ENCODE peak calls at places on chromosomes 16 and 17, in six cellular contexts. One of them, this sample, is unnamed.

GRCh38 chr16:82671743-82672142 is 45.0 kb downstream of the CDH13 start:
- DNase-seq in activated CD4-positive, CD25-positive, alpha-beta regulatory T cell: no peak
- DNase-seq in stimulated activated CD8-positive, alpha-beta memory T cell treated with anti-CD3 and anti-CD28 coated beads, Interleukin-7, amount 100 ng/mL, for 1 hour: no peak
- DNase-seq in colonic mucosa: no peak
- DNase-seq in SW 1271: no peak
- DNase-seq in non-pigmented ciliary epithelial cell: no peak
- DNase-seq in this sample: no peak

GRCh38 chr17:4199818-4200402 is 56.9 kb downstream of the CYB5D2 start:
- DNase-seq in non-pigmented ciliary epithelial cell: no peak
- DNase-seq in colonic mucosa: no peak
- DNase-seq in stimulated activated CD8-positive, alpha-beta memory T cell treated with anti-CD3 and anti-CD28 coated beads, Interleukin-7, amount 100 ng/mL, for 1 hour: no peak
- DNase-seq in activated CD4-positive, CD25-positive, alpha-beta regulatory T cell: no peak
- DNase-seq in SW 1271: no peak
- DNase-seq in this sample: peak

GRCh38 chr17:34822007-34822737 is 139.1 kb downstream of the CCT6B start:
- DNase-seq in non-pigmented ciliary epithelial cell: no peak
- DNase-seq in stimulated activated CD8-positive, alpha-beta memory T cell treated with anti-CD3 and anti-CD28 coated beads, Interleukin-7, amount 100 ng/mL, for 1 hour: no peak
- DNase-seq in colonic mucosa: no peak
- DNase-seq in SW 1271: no peak
- DNase-seq in activated CD4-positive, CD25-positive, alpha-beta regulatory T cell: no peak
- DNase-seq in this sample: no peak

GRCh38 chr17:48374650-48375230 is 55.3 kb downstream of the SKAP1 start:
- DNase-seq in colonic mucosa: peak
- DNase-seq in stimulated activated CD8-positive, alpha-beta memory T cell treated with anti-CD3 and anti-CD28 coated beads, Interleukin-7, amount 100 ng/mL, for 1 hour: no peak
- DNase-seq in SW 1271: peak
- DNase-seq in non-pigmented ciliary epithelial cell: no peak
- DNase-seq in activated CD4-positive, CD25-positive, alpha-beta regulatory T cell: no peak
- DNase-seq in this sample: peak

GRCh38 chr16:58462997-58463891 is 36.7 kb upstream of the NDRG4 start:
- DNase-seq in activated CD4-positive, CD25-positive, alpha-beta regulatory T cell: no peak
- DNase-seq in SW 1271: no peak
- DNase-seq in non-pigmented ciliary epithelial cell: no peak
- DNase-seq in stimulated activated CD8-positive, alpha-beta memory T cell treated with anti-CD3 and anti-CD28 coated beads, Interleukin-7, amount 100 ng/mL, for 1 hour: no peak
- DNase-seq in colonic mucosa: no peak
- DNase-seq in this sample: no peak

GRCh38 chr16:58128181-58128631 is 975 bp downstream of the CFAP20 start:
- DNase-seq in colonic mucosa: peak
- DNase-seq in stimulated activated CD8-positive, alpha-beta memory T cell treated with anti-CD3 and anti-CD28 coated beads, Interleukin-7, amount 100 ng/mL, for 1 hour: no peak
- DNase-seq in SW 1271: no peak
- DNase-seq in activated CD4-positive, CD25-positive, alpha-beta regulatory T cell: no peak
- DNase-seq in non-pigmented ciliary epithelial cell: no peak
- DNase-seq in this sample: no peak

GRCh38 chr16:28597692-28598261 is 927 bp upstream of the SULT1A2 start:
- DNase-seq in stimulated activated CD8-positive, alpha-beta memory T cell treated with anti-CD3 and anti-CD28 coated beads, Interleukin-7, amount 100 ng/mL, for 1 hour: no peak
- DNase-seq in colonic mucosa: peak
- DNase-seq in non-pigmented ciliary epithelial cell: no peak
- DNase-seq in SW 1271: no peak
- DNase-seq in activated CD4-positive, CD25-positive, alpha-beta regulatory T cell: no peak
- DNase-seq in this sample: peak

GRCh38 chr16:11677451-11677951 is 9.2 kb downstream of the SNN start:
- DNase-seq in SW 1271: no peak
- DNase-seq in non-pigmented ciliary epithelial cell: no peak
- DNase-seq in activated CD4-positive, CD25-positive, alpha-beta regulatory T cell: no peak
- DNase-seq in colonic mucosa: no peak
- DNase-seq in stimulated activated CD8-positive, alpha-beta memory T cell treated with anti-CD3 and anti-CD28 coated beads, Interleukin-7, amount 100 ng/mL, for 1 hour: no peak
- DNase-seq in this sample: no peak

GRCh38 chr17:19708431-19709175 is 7.8 kb downstream of the SLC47A2 start:
- DNase-seq in non-pigmented ciliary epithelial cell: no peak
- DNase-seq in activated CD4-positive, CD25-positive, alpha-beta regulatory T cell: no peak
- DNase-seq in colonic mucosa: no peak
- DNase-seq in SW 1271: no peak
- DNase-seq in stimulated activated CD8-positive, alpha-beta memory T cell treated with anti-CD3 and anti-CD28 coated beads, Interleukin-7, amount 100 ng/mL, for 1 hour: no peak
- DNase-seq in this sample: no peak

GRCh38 chr17:74972107-74972972 is at the start of gene HID1:
- DNase-seq in SW 1271: no peak
- DNase-seq in activated CD4-positive, CD25-positive, alpha-beta regulatory T cell: peak
- DNase-seq in non-pigmented ciliary epithelial cell: no peak
- DNase-seq in colonic mucosa: peak
- DNase-seq in stimulated activated CD8-positive, alpha-beta memory T cell treated with anti-CD3 and anti-CD28 coated beads, Interleukin-7, amount 100 ng/mL, for 1 hour: peak
- DNase-seq in this sample: peak

GRCh38 chr17:73432624-73433190 is 120.9 kb upstream of the CDC42EP4 start:
- DNase-seq in non-pigmented ciliary epithelial cell: no peak
- DNase-seq in stimulated activated CD8-positive, alpha-beta memory T cell treated with anti-CD3 and anti-CD28 coated beads, Interleukin-7, amount 100 ng/mL, for 1 hour: no peak
- DNase-seq in colonic mucosa: no peak
- DNase-seq in activated CD4-positive, CD25-positive, alpha-beta regulatory T cell: no peak
- DNase-seq in SW 1271: no peak
- DNase-seq in this sample: no peak

GRCh38 chr17:78430892-78431691 is 52.6 kb downstream of the PGS1 start:
- DNase-seq in colonic mucosa: no peak
- DNase-seq in stimulated activated CD8-positive, alpha-beta memory T cell treated with anti-CD3 and anti-CD28 coated beads, Interleukin-7, amount 100 ng/mL, for 1 hour: no peak
- DNase-seq in non-pigmented ciliary epithelial cell: no peak
- DNase-seq in activated CD4-positive, CD25-positive, alpha-beta regulatory T cell: no peak
- DNase-seq in SW 1271: no peak
- DNase-seq in this sample: no peak

GRCh38 chr16:1706386-1707192 is 594 bp downstream of the MAPK8IP3 start:
- DNase-seq in SW 1271: no peak
- DNase-seq in activated CD4-positive, CD25-positive, alpha-beta regulatory T cell: peak
- DNase-seq in stimulated activated CD8-positive, alpha-beta memory T cell treated with anti-CD3 and anti-CD28 coated beads, Interleukin-7, amount 100 ng/mL, for 1 hour: no peak
- DNase-seq in non-pigmented ciliary epithelial cell: no peak
- DNase-seq in colonic mucosa: peak
- DNase-seq in this sample: peak

GRCh38 chr17:81417049-81417878 is 22.0 kb downstream of the BAHCC1 start:
- DNase-seq in SW 1271: no peak
- DNase-seq in activated CD4-positive, CD25-positive, alpha-beta regulatory T cell: no peak
- DNase-seq in non-pigmented ciliary epithelial cell: no peak
- DNase-seq in stimulated activated CD8-positive, alpha-beta memory T cell treated with anti-CD3 and anti-CD28 coated beads, Interleukin-7, amount 100 ng/mL, for 1 hour: no peak
- DNase-seq in colonic mucosa: peak
- DNase-seq in this sample: peak

GRCh38 chr17:63440770-63441335 is 5.3 kb downstream of the CYB561 start:
- DNase-seq in non-pigmented ciliary epithelial cell: no peak
- DNase-seq in SW 1271: no peak
- DNase-seq in colonic mucosa: no peak
- DNase-seq in activated CD4-positive, CD25-positive, alpha-beta regulatory T cell: no peak
- DNase-seq in stimulated activated CD8-positive, alpha-beta memory T cell treated with anti-CD3 and anti-CD28 coated beads, Interleukin-7, amount 100 ng/mL, for 1 hour: no peak
- DNase-seq in this sample: no peak

GRCh38 chr16:12573300-12573699 is 230.4 kb downstream of the CPPED1 start:
- DNase-seq in stimulated activated CD8-positive, alpha-beta memory T cell treated with anti-CD3 and anti-CD28 coated beads, Interleukin-7, amount 100 ng/mL, for 1 hour: no peak
- DNase-seq in non-pigmented ciliary epithelial cell: no peak
- DNase-seq in SW 1271: no peak
- DNase-seq in colonic mucosa: peak
- DNase-seq in activated CD4-positive, CD25-positive, alpha-beta regulatory T cell: no peak
- DNase-seq in this sample: no peak

GRCh38 chr17:40281663-40282062 is 6.0 kb upstream of the CDC6 start:
- DNase-seq in colonic mucosa: no peak
- DNase-seq in non-pigmented ciliary epithelial cell: no peak
- DNase-seq in SW 1271: no peak
- DNase-seq in activated CD4-positive, CD25-positive, alpha-beta regulatory T cell: no peak
- DNase-seq in stimulated activated CD8-positive, alpha-beta memory T cell treated with anti-CD3 and anti-CD28 coated beads, Interleukin-7, amount 100 ng/mL, for 1 hour: no peak
- DNase-seq in this sample: no peak

GRCh38 chr17:67203818-67204217 is 41.2 kb downstream of the HELZ start:
- DNase-seq in stimulated activated CD8-positive, alpha-beta memory T cell treated with anti-CD3 and anti-CD28 coated beads, Interleukin-7, amount 100 ng/mL, for 1 hour: no peak
- DNase-seq in activated CD4-positive, CD25-positive, alpha-beta regulatory T cell: no peak
- DNase-seq in SW 1271: no peak
- DNase-seq in colonic mucosa: no peak
- DNase-seq in non-pigmented ciliary epithelial cell: no peak
- DNase-seq in this sample: no peak

GRCh38 chr16:56610017-56610608 is 1.7 kb downstream of the MT2A start:
- DNase-seq in colonic mucosa: peak
- DNase-seq in stimulated activated CD8-positive, alpha-beta memory T cell treated with anti-CD3 and anti-CD28 coated beads, Interleukin-7, amount 100 ng/mL, for 1 hour: no peak
- DNase-seq in non-pigmented ciliary epithelial cell: peak
- DNase-seq in activated CD4-positive, CD25-positive, alpha-beta regulatory T cell: peak
- DNase-seq in SW 1271: no peak
- DNase-seq in this sample: peak

GRCh38 chr17:68351395-68351794 is 60.1 kb downstream of the ARSG start:
- DNase-seq in stimulated activated CD8-positive, alpha-beta memory T cell treated with anti-CD3 and anti-CD28 coated beads, Interleukin-7, amount 100 ng/mL, for 1 hour: no peak
- DNase-seq in SW 1271: no peak
- DNase-seq in non-pigmented ciliary epithelial cell: no peak
- DNase-seq in colonic mucosa: no peak
- DNase-seq in activated CD4-positive, CD25-positive, alpha-beta regulatory T cell: no peak
- DNase-seq in this sample: no peak

GRCh38 chr17:77266891-77267341 is 126.1 kb downstream of the SEC14L1 start:
- DNase-seq in non-pigmented ciliary epithelial cell: no peak
- DNase-seq in activated CD4-positive, CD25-positive, alpha-beta regulatory T cell: no peak
- DNase-seq in colonic mucosa: no peak
- DNase-seq in stimulated activated CD8-positive, alpha-beta memory T cell treated with anti-CD3 and anti-CD28 coated beads, Interleukin-7, amount 100 ng/mL, for 1 hour: no peak
- DNase-seq in SW 1271: no peak
- DNase-seq in this sample: no peak

GRCh38 chr17:76376318-76377133 is 7.9 kb upstream of the SPHK1 start:
- DNase-seq in SW 1271: no peak
- DNase-seq in colonic mucosa: no peak
- DNase-seq in stimulated activated CD8-positive, alpha-beta memory T cell treated with anti-CD3 and anti-CD28 coated beads, Interleukin-7, amount 100 ng/mL, for 1 hour: no peak
- DNase-seq in activated CD4-positive, CD25-positive, alpha-beta regulatory T cell: no peak
- DNase-seq in non-pigmented ciliary epithelial cell: no peak
- DNase-seq in this sample: no peak

GRCh38 chr17:10094806-10095205 is 103.6 kb downstream of the GAS7 start:
- DNase-seq in activated CD4-positive, CD25-positive, alpha-beta regulatory T cell: no peak
- DNase-seq in SW 1271: no peak
- DNase-seq in stimulated activated CD8-positive, alpha-beta memory T cell treated with anti-CD3 and anti-CD28 coated beads, Interleukin-7, amount 100 ng/mL, for 1 hour: no peak
- DNase-seq in non-pigmented ciliary epithelial cell: no peak
- DNase-seq in colonic mucosa: no peak
- DNase-seq in this sample: no peak

GRCh38 chr16:65468121-65468520 is 346.3 kb upstream of the CDH11 start:
- DNase-seq in non-pigmented ciliary epithelial cell: no peak
- DNase-seq in stimulated activated CD8-positive, alpha-beta memory T cell treated with anti-CD3 and anti-CD28 coated beads, Interleukin-7, amount 100 ng/mL, for 1 hour: no peak
- DNase-seq in colonic mucosa: no peak
- DNase-seq in SW 1271: no peak
- DNase-seq in activated CD4-positive, CD25-positive, alpha-beta regulatory T cell: no peak
- DNase-seq in this sample: no peak

GRCh38 chr17:35312790-35313711 is 60.4 kb downstream of the SLFN11 start:
- DNase-seq in stimulated activated CD8-positive, alpha-beta memory T cell treated with anti-CD3 and anti-CD28 coated beads, Interleukin-7, amount 100 ng/mL, for 1 hour: peak
- DNase-seq in activated CD4-positive, CD25-positive, alpha-beta regulatory T cell: peak
- DNase-seq in colonic mucosa: peak
- DNase-seq in SW 1271: no peak
- DNase-seq in non-pigmented ciliary epithelial cell: peak
- DNase-seq in this sample: peak

GRCh38 chr16:24174977-24175376 is 81.2 kb upstream of the CACNG3 start:
- DNase-seq in activated CD4-positive, CD25-positive, alpha-beta regulatory T cell: no peak
- DNase-seq in colonic mucosa: no peak
- DNase-seq in non-pigmented ciliary epithelial cell: no peak
- DNase-seq in SW 1271: no peak
- DNase-seq in stimulated activated CD8-positive, alpha-beta memory T cell treated with anti-CD3 and anti-CD28 coated beads, Interleukin-7, amount 100 ng/mL, for 1 hour: no peak
- DNase-seq in this sample: no peak

GRCh38 chr17:67244621-67245072 is 349 bp downstream of the HELZ start:
- DNase-seq in stimulated activated CD8-positive, alpha-beta memory T cell treated with anti-CD3 and anti-CD28 coated beads, Interleukin-7, amount 100 ng/mL, for 1 hour: no peak
- DNase-seq in colonic mucosa: peak
- DNase-seq in SW 1271: no peak
- DNase-seq in non-pigmented ciliary epithelial cell: no peak
- DNase-seq in activated CD4-positive, CD25-positive, alpha-beta regulatory T cell: no peak
- DNase-seq in this sample: peak

GRCh38 chr16:31474173-31474714 is 2.3 kb downstream of the TGFB1I1 start:
- DNase-seq in non-pigmented ciliary epithelial cell: peak
- DNase-seq in stimulated activated CD8-positive, alpha-beta memory T cell treated with anti-CD3 and anti-CD28 coated beads, Interleukin-7, amount 100 ng/mL, for 1 hour: no peak
- DNase-seq in SW 1271: no peak
- DNase-seq in activated CD4-positive, CD25-positive, alpha-beta regulatory T cell: no peak
- DNase-seq in colonic mucosa: peak
- DNase-seq in this sample: no peak

GRCh38 chr17:39069114-39069756 is 82.2 kb downstream of the PLXDC1 start:
- DNase-seq in stimulated activated CD8-positive, alpha-beta memory T cell treated with anti-CD3 and anti-CD28 coated beads, Interleukin-7, amount 100 ng/mL, for 1 hour: no peak
- DNase-seq in activated CD4-positive, CD25-positive, alpha-beta regulatory T cell: no peak
- DNase-seq in SW 1271: no peak
- DNase-seq in non-pigmented ciliary epithelial cell: no peak
- DNase-seq in colonic mucosa: no peak
- DNase-seq in this sample: peak

GRCh38 chr17:7856840-7857723 is at the start of gene NAA38:
- DNase-seq in SW 1271: peak
- DNase-seq in colonic mucosa: peak
- DNase-seq in activated CD4-positive, CD25-positive, alpha-beta regulatory T cell: peak
- DNase-seq in non-pigmented ciliary epithelial cell: peak
- DNase-seq in stimulated activated CD8-positive, alpha-beta memory T cell treated with anti-CD3 and anti-CD28 coated beads, Interleukin-7, amount 100 ng/mL, for 1 hour: peak
- DNase-seq in this sample: peak

GRCh38 chr17:1182831-1183578 is 3.2 kb upstream of the ABR start:
- DNase-seq in SW 1271: no peak
- DNase-seq in non-pigmented ciliary epithelial cell: no peak
- DNase-seq in activated CD4-positive, CD25-positive, alpha-beta regulatory T cell: no peak
- DNase-seq in colonic mucosa: no peak
- DNase-seq in stimulated activated CD8-positive, alpha-beta memory T cell treated with anti-CD3 and anti-CD28 coated beads, Interleukin-7, amount 100 ng/mL, for 1 hour: no peak
- DNase-seq in this sample: no peak

GRCh38 chr17:75738218-75738802 is 17.1 kb downstream of the ITGB4 start:
- DNase-seq in SW 1271: no peak
- DNase-seq in stimulated activated CD8-positive, alpha-beta memory T cell treated with anti-CD3 and anti-CD28 coated beads, Interleukin-7, amount 100 ng/mL, for 1 hour: no peak
- DNase-seq in non-pigmented ciliary epithelial cell: no peak
- DNase-seq in activated CD4-positive, CD25-positive, alpha-beta regulatory T cell: no peak
- DNase-seq in colonic mucosa: no peak
- DNase-seq in this sample: no peak

GRCh38 chr16:4200781-4201137 is 41.1 kb downstream of the SRL start:
- DNase-seq in stimulated activated CD8-positive, alpha-beta memory T cell treated with anti-CD3 and anti-CD28 coated beads, Interleukin-7, amount 100 ng/mL, for 1 hour: no peak
- DNase-seq in colonic mucosa: no peak
- DNase-seq in SW 1271: no peak
- DNase-seq in non-pigmented ciliary epithelial cell: no peak
- DNase-seq in activated CD4-positive, CD25-positive, alpha-beta regulatory T cell: no peak
- DNase-seq in this sample: no peak

GRCh38 chr17:16473286-16474011 is 18.5 kb downstream of the LRRC75A start:
- DNase-seq in non-pigmented ciliary epithelial cell: no peak
- DNase-seq in stimulated activated CD8-positive, alpha-beta memory T cell treated with anti-CD3 and anti-CD28 coated beads, Interleukin-7, amount 100 ng/mL, for 1 hour: no peak
- DNase-seq in SW 1271: no peak
- DNase-seq in activated CD4-positive, CD25-positive, alpha-beta regulatory T cell: no peak
- DNase-seq in colonic mucosa: no peak
- DNase-seq in this sample: no peak

GRCh38 chr17:13420294-13421277 is 181.1 kb downstream of the HS3ST3A1 start:
- DNase-seq in colonic mucosa: no peak
- DNase-seq in SW 1271: no peak
- DNase-seq in non-pigmented ciliary epithelial cell: peak
- DNase-seq in activated CD4-positive, CD25-positive, alpha-beta regulatory T cell: no peak
- DNase-seq in stimulated activated CD8-positive, alpha-beta memory T cell treated with anti-CD3 and anti-CD28 coated beads, Interleukin-7, amount 100 ng/mL, for 1 hour: no peak
- DNase-seq in this sample: peak

GRCh38 chr16:48918520-48919258 is 308.7 kb upstream of the N4BP1 start:
- DNase-seq in SW 1271: no peak
- DNase-seq in stimulated activated CD8-positive, alpha-beta memory T cell treated with anti-CD3 and anti-CD28 coated beads, Interleukin-7, amount 100 ng/mL, for 1 hour: no peak
- DNase-seq in activated CD4-positive, CD25-positive, alpha-beta regulatory T cell: no peak
- DNase-seq in non-pigmented ciliary epithelial cell: no peak
- DNase-seq in colonic mucosa: no peak
- DNase-seq in this sample: no peak

GRCh38 chr16:83955218-83956130 is 2.4 kb downstream of the OSGIN1 start:
- DNase-seq in non-pigmented ciliary epithelial cell: no peak
- DNase-seq in colonic mucosa: no peak
- DNase-seq in activated CD4-positive, CD25-positive, alpha-beta regulatory T cell: no peak
- DNase-seq in SW 1271: no peak
- DNase-seq in stimulated activated CD8-positive, alpha-beta memory T cell treated with anti-CD3 and anti-CD28 coated beads, Interleukin-7, amount 100 ng/mL, for 1 hour: no peak
- DNase-seq in this sample: no peak

This sample was measured in hepatocyte.